ENCODE peak calls at places on chromosomes 13 and 19, in four cellular contexts. U is breast epithelium; G is uterus; K is CD4-positive, CD25-positive, alpha-beta regulatory T cell. O is an unnamed sample.

GRCh38 chr19:52603558-52604207 is 33.6 kb downstream of the ZNF701 start:
- DNase-seq in K (no peak), G (no peak), U (no peak), O (no peak)

GRCh38 chr19:33292595-33293254 is 9.6 kb downstream of the CEBPA start:
- DNase-seq in K (no peak), G (no peak), U (no peak), O (no peak)

GRCh38 chr19:49347835-49348234 is 12.6 kb downstream of the CD37 start:
- DNase-seq in G (no peak), K (no peak), U (no peak), O (no peak)

GRCh38 chr19:50555447-50556235 is 12.6 kb downstream of the LRRC4B start:
- DNase-seq in G (no peak), K (no peak), U (no peak), O (no peak)

GRCh38 chr13:110001622-110002275 is 215.4 kb upstream of the IRS2 start:
- DNase-seq in K (no peak), G (no peak), U (no peak), O (peak)

GRCh38 chr13:29849731-29850212 is 645 bp downstream of the UBL3 start:
- DNase-seq in U (peak), K (peak), G (peak), O (no peak)

GRCh38 chr13:110391273-110391672 is 84.2 kb downstream of the COL4A2 start:
- DNase-seq in K (no peak), G (no peak), U (no peak), O (no peak)

GRCh38 chr19:46383171-46383815 is 30.1 kb downstream of the CCDC8 start:
- DNase-seq in K (no peak), G (no peak), U (no peak), O (no peak)

GRCh38 chr13:66312312-66313087 is 917.6 kb downstream of the PCDH9 start:
- DNase-seq in K (no peak), G (no peak), U (no peak), O (peak)

GRCh38 chr13:32297206-32297605 is 18.0 kb downstream of the ZAR1L start:
- DNase-seq in K (no peak), U (no peak), G (no peak), O (no peak)

GRCh38 chr19:7505682-7506384 is 10.1 kb upstream of the ZNF358 start:
- DNase-seq in K (no peak), G (no peak), U (no peak), O (no peak)

GRCh38 chr13:109010912-109011311 is 381.5 kb downstream of the MYO16 start:
- DNase-seq in K (no peak), U (no peak), G (no peak), O (no peak)

GRCh38 chr13:109751477-109751876 is 34.9 kb downstream of the IRS2 start:
- DNase-seq in U (no peak), G (no peak), K (no peak), O (no peak)

GRCh38 chr13:29472317-29472961 is 123.0 kb downstream of the SLC7A1 start:
- DNase-seq in G (no peak), U (no peak), K (peak), O (no peak)

GRCh38 chr19:30135358-30135757 is 193.3 kb downstream of the URI1 start:
- DNase-seq in K (no peak), G (no peak), U (no peak), O (no peak)

GRCh38 chr13:54958781-54959180 is 1930.2 kb downstream of the OLFM4 start:
- DNase-seq in G (no peak), K (no peak), U (no peak), O (no peak)

GRCh38 chr13:26562538-26562890 is 5.0 kb downstream of the WASF3 start:
- DNase-seq in G (no peak), K (no peak), U (no peak), O (no peak)

GRCh38 chr13:87684850-87685735 is 13.9 kb downstream of the SLITRK5 start:
- DNase-seq in U (no peak), G (no peak), K (no peak), O (no peak)

GRCh38 chr13:36356058-36356457 is 9.9 kb upstream of the SPART start:
- DNase-seq in U (no peak), K (no peak), G (no peak), O (no peak)

GRCh38 chr13:51453959-51454703 is 1.3 kb upstream of the INTS6 start:
- DNase-seq in K (no peak), G (peak), U (no peak), O (no peak)

GRCh38 chr19:49653466-49653806 is 11.4 kb downstream of the SCAF1 start:
- DNase-seq in K (no peak), G (no peak), U (no peak), O (no peak)

GRCh38 chr13:42867232-42867631 is 85.8 kb downstream of the FAM216B start:
- DNase-seq in G (no peak), U (no peak), K (no peak), O (no peak)

GRCh38 chr19:3849092-3849491 is 19.7 kb downstream of the ZFR2 start:
- DNase-seq in G (no peak), U (no peak), K (peak), O (no peak)

GRCh38 chr13:110340812-110341444 is 33.8 kb downstream of the COL4A2 start:
- DNase-seq in U (no peak), K (peak), G (peak), O (no peak)

GRCh38 chr19:4067396-4068057 is 828 bp upstream of the ZBTB7A start:
- DNase-seq in U (no peak), K (no peak), G (peak), O (no peak)

GRCh38 chr13:23558675-23559536 is 11.3 kb upstream of the TNFRSF19 start:
- DNase-seq in K (peak), G (peak), U (no peak), O (peak)

GRCh38 chr13:49410006-49410405 is 33.9 kb downstream of the CAB39L start:
- DNase-seq in G (no peak), U (no peak), K (no peak), O (no peak)

GRCh38 chr13:52158629-52159158 is 703 bp downstream of the NEK3 start:
- DNase-seq in K (peak), U (no peak), G (peak), O (no peak)

GRCh38 chr13:102012299-102013293 is 389.3 kb downstream of the FGF14 start:
- DNase-seq in U (no peak), K (no peak), G (no peak), O (no peak)

GRCh38 chr19:10832659-10833296 is 3.2 kb downstream of the TMED1 start:
- DNase-seq in G (no peak), U (no peak), K (no peak), O (no peak)

GRCh38 chr19:18789883-18790565 is 1.1 kb downstream of the COMP start:
- DNase-seq in G (no peak), K (peak), U (no peak), O (no peak)

GRCh38 chr13:21637296-21637695 is 33.3 kb upstream of the MICU2 start:
- DNase-seq in G (no peak), K (peak), U (no peak), O (no peak)

GRCh38 chr13:42215578-42216421 is 56.2 kb upstream of the AKAP11 start:
- DNase-seq in U (no peak), K (peak), G (no peak), O (peak)

GRCh38 chr19:33241530-33242101 is 16.0 kb upstream of the SLC7A10 start:
- DNase-seq in U (no peak), K (no peak), G (peak), O (no peak)

GRCh38 chr13:74770361-74770760 is 636.2 kb upstream of the KLF12 start:
- DNase-seq in G (no peak), U (no peak), K (no peak), O (peak)

GRCh38 chr13:107031691-107032090 is 463.8 kb upstream of the ARGLU1 start:
- DNase-seq in K (no peak), U (no peak), G (no peak), O (no peak)
- H3K4me3 ChIP-seq in K (no peak), U (no peak), G (no peak), O (no peak)

GRCh38 chr19:13987101-13987890 is 18.8 kb downstream of the RFX1 start:
- DNase-seq in G (no peak), K (no peak), U (no peak), O (no peak)
- H3K27ac ChIP-seq in G (peak), K (peak), U (peak), O (peak)

GRCh38 chr13:95182570-95183285 is 118.5 kb downstream of the ABCC4 start:
- DNase-seq in U (no peak), G (no peak), K (no peak), O (no peak)

GRCh38 chr13:95184317-95184716 is 116.9 kb downstream of the ABCC4 start:
- DNase-seq in G (no peak), K (peak), U (no peak), O (no peak)

GRCh38 chr13:95181586-95181985 is 119.7 kb downstream of the ABCC4 start:
- DNase-seq in G (no peak), U (no peak), K (no peak), O (no peak)

GRCh38 chr13:95176611-95177259 is 124.5 kb downstream of the ABCC4 start:
- DNase-seq in U (no peak), G (no peak), K (peak), O (no peak)

DNA sequence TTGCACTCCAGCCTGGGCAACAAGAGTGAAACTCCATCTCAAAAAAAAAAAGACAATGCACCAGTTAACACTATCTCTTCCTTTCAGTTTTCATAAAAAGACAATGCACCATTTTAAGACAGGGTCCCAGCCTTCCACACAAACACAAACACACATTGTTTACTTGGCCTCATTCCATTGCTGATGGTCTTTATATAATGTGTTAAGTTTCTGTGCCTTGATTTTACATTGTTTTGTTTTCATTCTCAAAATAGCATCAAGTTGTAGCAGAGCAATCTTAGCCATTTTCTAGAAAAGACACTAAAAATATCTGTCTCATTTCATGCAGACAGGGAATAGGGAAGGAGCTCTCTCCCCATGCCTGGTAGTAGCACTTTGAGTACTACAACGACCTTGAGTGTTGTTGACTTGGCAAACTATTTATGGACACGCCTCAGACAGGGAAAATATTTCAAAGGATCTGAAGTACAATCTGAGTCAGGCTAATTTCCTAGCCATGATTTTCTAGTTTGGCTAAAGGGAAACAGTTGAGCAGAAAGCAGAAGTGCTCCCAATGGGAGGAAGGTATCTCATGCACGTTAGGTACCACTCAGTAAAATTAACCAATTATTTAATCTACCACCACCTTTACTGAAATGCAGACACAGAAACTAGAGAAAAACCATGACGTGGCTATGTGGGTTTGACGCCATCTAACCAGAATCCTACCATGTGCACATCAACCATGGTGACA is 120.6 kb downstream of the ABCC4 start:
- DNase-seq in U (no peak), G (no peak), K (no peak), O (no peak)
- H3K4me3 ChIP-seq in U (no peak), G (no peak), K (no peak), O (no peak)

GRCh38 chr13:98493035-98493401 is 83.9 kb downstream of the STK24 start:
- DNase-seq in U (no peak), G (no peak), K (no peak), O (no peak)
- H3K27ac ChIP-seq in U (no peak), G (no peak), K (no peak), O (no peak)

DNA sequence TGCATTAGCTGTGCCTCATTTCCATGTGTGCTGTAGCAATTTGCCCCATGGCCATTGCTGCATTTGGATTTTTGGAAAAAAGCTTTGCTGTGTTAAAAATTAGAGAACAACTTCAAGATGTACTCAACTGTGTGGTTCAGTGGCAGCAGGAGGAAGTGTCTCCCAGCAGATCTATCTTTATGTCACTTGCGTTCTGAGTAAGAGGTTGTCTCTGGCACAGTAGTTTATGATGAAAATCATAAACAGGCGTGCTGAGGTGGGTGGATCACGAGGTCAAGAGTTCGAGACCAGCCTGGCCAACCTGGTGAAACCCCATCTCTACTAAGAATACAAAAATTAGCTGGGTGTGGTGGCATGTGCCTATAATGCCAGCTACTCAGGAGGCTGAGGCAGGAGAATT is 29.0 kb upstream of the RNF17 start:
- DNase-seq in K (no peak), U (no peak), G (no peak), O (no peak)
- H3K4me3 ChIP-seq in K (no peak), U (no peak), G (no peak), O (no peak)

DNA sequence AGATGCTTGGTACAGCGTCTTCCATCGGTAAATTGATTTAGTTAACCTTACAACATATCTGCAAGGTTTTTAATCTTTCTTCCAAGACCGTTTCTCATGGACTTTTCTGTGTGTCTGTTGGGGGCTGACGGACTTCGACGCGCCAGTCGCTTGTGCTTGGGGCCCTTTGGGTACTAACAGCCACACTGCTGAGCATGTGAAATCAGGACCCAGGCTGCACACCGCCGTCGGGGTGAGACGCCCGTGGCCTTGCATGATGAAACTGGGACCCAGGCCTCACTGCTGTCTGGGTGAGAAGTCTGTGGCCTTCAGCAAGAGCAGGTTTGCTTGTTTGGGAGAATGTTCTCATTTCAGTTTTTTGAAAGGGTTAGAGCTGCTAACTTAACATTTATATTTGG is 9.8 kb downstream of the ATP4B start:
- DNase-seq in K (no peak), U (peak), G (peak), O (no peak)
- H3K27ac ChIP-seq in K (no peak), U (no peak), G (no peak), O (no peak)

DNA sequence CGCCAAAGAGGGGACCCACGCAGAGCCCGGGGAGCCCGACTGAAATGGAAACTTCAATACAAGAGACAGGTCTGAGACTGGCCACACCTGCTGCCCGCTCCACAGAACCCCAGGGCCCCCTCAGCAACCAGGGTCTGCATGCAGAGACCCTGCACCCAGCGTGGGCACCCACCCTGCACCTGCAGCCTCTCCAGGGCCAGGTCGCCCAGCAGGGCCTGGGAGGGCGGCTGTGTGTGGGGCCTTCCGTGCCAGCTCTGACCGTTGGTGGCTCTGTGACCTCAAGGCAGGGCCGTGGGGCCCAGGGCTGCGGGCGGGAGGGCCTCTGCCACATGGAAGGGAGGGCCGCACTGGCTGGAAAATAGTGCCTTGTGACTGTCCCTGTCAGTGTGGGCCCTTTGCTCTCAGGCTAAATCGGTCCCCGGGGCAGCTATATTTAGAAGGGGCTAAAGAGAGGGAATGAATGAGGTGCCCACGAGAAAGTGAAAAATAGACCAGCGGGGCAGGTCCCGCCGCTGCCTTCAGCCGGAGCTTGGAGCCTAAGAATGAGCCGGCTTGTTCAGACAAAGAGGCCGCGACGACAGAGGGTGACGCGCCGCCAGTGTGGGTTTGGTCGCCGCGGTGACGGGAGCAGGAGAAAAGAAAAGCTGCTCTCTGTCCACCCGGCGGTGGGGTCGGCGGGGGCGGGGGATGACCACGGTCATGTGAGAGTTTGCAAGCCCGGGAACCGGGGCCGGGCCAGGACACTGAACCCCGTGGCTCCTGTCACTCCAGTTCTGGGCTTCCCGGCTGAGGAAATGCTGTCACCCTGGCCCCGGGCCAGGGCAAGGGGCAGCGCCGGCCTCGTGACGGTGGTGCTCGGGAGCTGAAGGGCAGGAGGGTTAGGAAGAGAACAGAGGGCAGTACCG is 70.5 kb downstream of the GADD45B start:
- DNase-seq in U (peak), K (no peak), G (peak), O (no peak)
- H3K4me3 ChIP-seq in U (no peak), K (no peak), G (no peak), O (no peak)

DNA sequence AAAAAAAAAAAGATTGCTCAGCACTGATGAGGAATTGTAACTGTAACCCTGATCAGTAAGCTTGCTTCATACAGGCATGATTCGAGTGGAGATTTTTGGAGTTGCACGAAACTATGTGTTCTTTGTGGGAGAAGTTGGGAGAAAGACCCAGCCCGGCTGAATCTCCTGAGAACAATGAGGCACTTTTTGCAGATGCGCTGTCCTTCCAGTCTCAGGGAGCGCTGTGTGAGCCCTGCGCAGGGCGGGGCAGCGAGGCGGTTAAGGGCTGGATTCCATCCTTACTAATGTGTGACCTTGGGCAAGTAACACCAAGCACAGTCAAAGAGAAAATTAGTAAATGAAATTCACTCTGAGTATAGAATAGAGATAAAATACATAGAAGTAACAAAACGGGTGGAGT is 76.9 kb downstream of the SIPA1L3 start:
- DNase-seq in K (no peak), G (no peak), U (no peak), O (no peak)
- H3K27ac ChIP-seq in K (no peak), G (no peak), U (no peak), O (no peak)